ENCODE peak calls at places on chromosomes 2 and 18, in four cellular contexts. N is right atrium auricular region; U is neuronal stem cell; G is activated naive CD8-positive, alpha-beta T cell treated with anti-CD3 and anti-CD28 coated beads, Interleukin-2, amount 10 ng/mL, durations not matched to agents 7 days and 5 days. Q is an unnamed sample.

GRCh38 chr2:11579867-11580659 is 46.2 kb downstream of the GREB1 start:
- DNase-seq in N (no peak), U (no peak), G (no peak), Q (no peak)

GRCh38 chr2:112690853-112691390 is 29.9 kb upstream of the NT5DC4 start:
- DNase-seq in N (peak), U (no peak), G (peak), Q (peak)

GRCh38 chr2:121707344-121707919 is 29.2 kb downstream of the NIFK start:
- DNase-seq in N (no peak), U (no peak), G (no peak), Q (no peak)

GRCh38 chr18:68841301-68841700 is 43.4 kb downstream of the CCDC102B start:
- DNase-seq in N (no peak), U (no peak), G (no peak), Q (no peak)

GRCh38 chr2:240840435-240841060 is 20.5 kb upstream of the KIF1A start:
- DNase-seq in N (no peak), U (peak), G (peak), Q (peak)

GRCh38 chr2:207473203-207473865 is 56.4 kb upstream of the CREB1 start:
- DNase-seq in N (peak), U (peak), G (no peak), Q (peak)

GRCh38 chr2:71749671-71750101 is 296.3 kb downstream of the DYSF start:
- DNase-seq in N (no peak), U (no peak), G (no peak), Q (no peak)

GRCh38 chr2:10009811-10010781 is 33.3 kb upstream of the KLF11 start:
- DNase-seq in N (peak), U (no peak), G (no peak), Q (no peak)

GRCh38 chr2:165182029-165182428 is 21.8 kb downstream of the SCN3A start:
- DNase-seq in N (no peak), U (no peak), G (no peak), Q (no peak)